ENCODE peak calls at places on chromosomes 7 and 10, in five cellular contexts. T is transverse colon; Q is IMR-90; U is CD8-positive, alpha-beta T cell; R is A549. D is an unnamed sample.
A peak's percentile ranks its signal among the peaks of the same experiment; 100 is the strongest.

GRCh38 chr10:101938316-101939272 is 95.0 kb upstream of the KCNIP2 start:
- DNase-seq in Q (peak; percentile 93), T (no peak), R (peak; percentile 31), U (no peak), D (no peak)

GRCh38 chr7:31432166-31432565 is 81.7 kb upstream of the ITPRID1 start:
- DNase-seq in U (no peak), R (no peak), Q (no peak), T (no peak), D (no peak)

GRCh38 chr7:134941947-134942346 is 44.4 kb upstream of the AGBL3 start:
- DNase-seq in U (no peak), Q (no peak), R (no peak), T (no peak), D (no peak)

GRCh38 chr7:26686448-26686981 is 177.9 kb downstream of the SKAP2 start:
- DNase-seq in R (peak; percentile 54), Q (peak; percentile 92), T (no peak), U (no peak), D (no peak)

GRCh38 chr10:63115732-63116383 is 17.3 kb upstream of the NRBF2 start:
- DNase-seq in U (no peak), Q (peak; percentile 75), R (peak; percentile 39), T (peak; percentile 46), D (peak; percentile 69)

GRCh38 chr10:51980752-51981151 is 281.4 kb upstream of the CSTF2T start:
- DNase-seq in R (no peak), Q (no peak), T (no peak), U (no peak), D (no peak)

GRCh38 chr7:141231018-141231792 is 157.3 kb downstream of the TMEM178B start:
- DNase-seq in R (peak; percentile 50), U (no peak), Q (peak; percentile 19), T (no peak), D (no peak)

GRCh38 chr7:15602236-15602635 is 40.4 kb upstream of the AGMO start:
- DNase-seq in U (no peak), R (no peak), T (no peak), Q (no peak), D (no peak)

GRCh38 chr7:84492565-84493034 is 298.0 kb upstream of the SEMA3A start:
- DNase-seq in U (no peak), T (no peak), Q (no peak), R (no peak), D (no peak)

GRCh38 chr7:153590136-153590535 is 462.1 kb upstream of the DPP6 start:
- DNase-seq in U (no peak), Q (no peak), T (no peak), R (no peak), D (no peak)

GRCh38 chr7:17370901-17371550 is 72.6 kb downstream of the AHR start:
- DNase-seq in R (peak; percentile 10), U (no peak), T (no peak), Q (peak; percentile 18), D (no peak)

GRCh38 chr7:3065724-3066143 is 22.1 kb upstream of the CARD11 start:
- DNase-seq in T (peak; percentile 50), Q (peak; percentile 4), U (peak; percentile 73), R (peak; percentile 45), D (no peak)

GRCh38 chr7:93717217-93717900 is 142.8 kb upstream of the CALCR start:
- DNase-seq in Q (no peak), R (no peak), U (no peak), T (no peak), D (no peak)

GRCh38 chr10:34721201-34721840 is 93.8 kb downstream of the PARD3 start:
- DNase-seq in Q (peak; percentile 68), U (no peak), T (no peak), R (no peak), D (no peak)

GRCh38 chr7:69433086-69433485 is 165.2 kb upstream of the AUTS2 start:
- DNase-seq in R (no peak), T (no peak), Q (no peak), U (no peak), D (no peak)

GRCh38 chr7:150404172-150404784 is 25.1 kb downstream of the ZNF775 start:
- DNase-seq in U (no peak), T (peak; percentile 15), Q (no peak), R (no peak), D (no peak)

GRCh38 chr10:43287056-43288007 is 20.5 kb upstream of the RASGEF1A start:
- DNase-seq in T (peak; percentile 65), R (peak; percentile 68), Q (no peak), U (peak; percentile 69), D (no peak)

GRCh38 chr10:67843284-67843683 is 5.3 kb upstream of the DNAJC12 start:
- DNase-seq in T (no peak), R (no peak), Q (no peak), U (no peak), D (no peak)

GRCh38 chr7:75536940-75537538 is 44.9 kb downstream of the SPDYE5 start:
- DNase-seq in T (no peak), R (no peak), U (no peak), Q (no peak), D (no peak)

GRCh38 chr7:73746378-73746777 is 7.8 kb upstream of the ABHD11 start:
- DNase-seq in U (no peak), T (no peak), Q (no peak), R (no peak), D (no peak)

GRCh38 chr10:106711313-106711906 is 453.1 kb downstream of the SORCS1 start:
- DNase-seq in U (no peak), R (peak; percentile 48), Q (no peak), T (peak; percentile 51), D (no peak)

GRCh38 chr7:4269086-4269485 is 413.0 kb upstream of the FOXK1 start:
- DNase-seq in Q (no peak), R (no peak), U (no peak), T (no peak), D (no peak)

GRCh38 chr10:4120454-4120853 is 335.4 kb upstream of the KLF6 start:
- DNase-seq in Q (no peak), T (peak; percentile 20), U (no peak), R (no peak), D (no peak)

GRCh38 chr7:99124236-99124635 is 19.7 kb downstream of the SMURF1 start:
- DNase-seq in U (no peak), Q (no peak), T (no peak), R (no peak), D (no peak)

GRCh38 chr7:127653396-127653795 is 1.4 kb downstream of the SND1 start:
- DNase-seq in U (no peak), R (no peak), T (no peak), Q (no peak), D (no peak)

GRCh38 chr7:127652333-127653248 is 597 bp downstream of the SND1 start:
- DNase-seq in Q (peak; percentile 62), R (peak; percentile 24), T (no peak), U (no peak), D (no peak)

GRCh38 chr7:127650842-127651555 is 995 bp upstream of the SND1 start:
- DNase-seq in Q (peak; percentile 39), T (peak; percentile 9), U (no peak), R (no peak), D (no peak)

GRCh38 chr7:127648986-127649385 is 3.0 kb upstream of the SND1 start:
- DNase-seq in Q (no peak), U (no peak), T (no peak), R (no peak), D (no peak)

GRCh38 chr7:127651556-127652332 is at the start of gene SND1:
- DNase-seq in Q (peak; percentile 99), T (peak; percentile 99), R (peak; percentile 99), U (peak; percentile 100), D (peak; percentile 98)
- TF ChIP-seq CTCF in Q (no peak), T (no peak), R (no peak), U (no peak), D (no peak)

DNA sequence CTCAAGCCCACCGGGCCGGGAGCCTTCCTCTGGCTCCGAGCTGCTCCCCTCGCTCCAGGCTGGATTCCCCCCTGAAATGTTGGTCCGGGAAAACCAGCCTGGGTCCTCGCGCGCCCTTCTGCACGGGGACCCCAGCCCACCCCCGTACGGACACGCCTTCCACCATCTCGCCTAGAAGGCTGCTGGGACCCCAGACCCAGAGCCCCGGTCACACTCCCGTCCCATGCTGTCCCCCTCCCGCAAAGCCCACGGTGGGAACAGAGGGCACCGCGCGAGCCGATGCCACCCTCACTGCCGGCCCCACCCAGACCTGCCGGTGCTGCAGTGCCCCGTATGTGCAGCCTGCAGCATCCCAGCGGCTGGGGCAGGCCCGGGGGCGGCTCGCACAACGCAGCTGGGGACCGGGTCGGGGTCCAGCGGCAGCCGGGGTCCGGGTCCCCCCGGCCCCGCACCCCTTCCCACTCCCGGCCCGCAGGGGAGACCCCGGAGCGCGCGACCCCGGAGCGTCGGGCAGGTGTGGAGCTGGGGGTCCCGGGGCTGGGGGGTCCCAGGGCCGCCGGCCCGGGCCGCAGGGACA is 871 bp downstream of the SPOCK2 start:
- DNase-seq in T (peak; percentile 39), Q (no peak), U (peak; percentile 65), R (no peak), D (no peak)
- H3K4me3 ChIP-seq in T (peak overlapping the region; percentile 46), Q (no peak overlapping the region), U (peak overlapping the region; percentile 98), R (no peak overlapping the region), D (peak overlapping the region; percentile 63)

GRCh38 chr7:46852795-46853194 is 729.1 kb downstream of the TNS3 start:
- DNase-seq in T (no peak), R (no peak), U (no peak), Q (no peak), D (no peak)

GRCh38 chr7:46853451-46853850 is 728.5 kb downstream of the TNS3 start:
- DNase-seq in R (no peak), Q (peak; percentile 31), U (no peak), T (no peak), D (no peak)

GRCh38 chr7:46848944-46849343 is 733.0 kb downstream of the TNS3 start:
- DNase-seq in Q (peak; percentile 71), U (no peak), R (no peak), T (no peak), D (no peak)

GRCh38 chr7:46847126-46847525 is 734.8 kb downstream of the TNS3 start:
- DNase-seq in R (no peak), U (no peak), T (no peak), Q (peak; percentile 26), D (no peak)

GRCh38 chr7:46850563-46851325 is 731.2 kb downstream of the TNS3 start:
- DNase-seq in U (no peak), Q (peak; percentile 79), R (no peak), T (no peak), D (no peak)
- H3K27ac ChIP-seq in U (no peak overlapping the region), Q (no peak overlapping the region), R (no peak overlapping the region), T (no peak overlapping the region), D (no peak overlapping the region)

GRCh38 chr7:82163586-82163985 is 280.0 kb downstream of the CACNA2D1 start:
- DNase-seq in T (no peak), U (no peak), R (no peak), Q (no peak), D (no peak)

GRCh38 chr7:82167568-82168314 is 275.8 kb downstream of the CACNA2D1 start:
- DNase-seq in R (peak; percentile 65), T (no peak), U (no peak), Q (no peak), D (no peak)

GRCh38 chr7:82164410-82164809 is 279.2 kb downstream of the CACNA2D1 start:
- DNase-seq in R (no peak), T (no peak), U (no peak), Q (no peak), D (no peak)

GRCh38 chr7:82166666-82167065 is 276.9 kb downstream of the CACNA2D1 start:
- DNase-seq in Q (no peak), T (no peak), R (no peak), U (no peak), D (no peak)

DNA sequence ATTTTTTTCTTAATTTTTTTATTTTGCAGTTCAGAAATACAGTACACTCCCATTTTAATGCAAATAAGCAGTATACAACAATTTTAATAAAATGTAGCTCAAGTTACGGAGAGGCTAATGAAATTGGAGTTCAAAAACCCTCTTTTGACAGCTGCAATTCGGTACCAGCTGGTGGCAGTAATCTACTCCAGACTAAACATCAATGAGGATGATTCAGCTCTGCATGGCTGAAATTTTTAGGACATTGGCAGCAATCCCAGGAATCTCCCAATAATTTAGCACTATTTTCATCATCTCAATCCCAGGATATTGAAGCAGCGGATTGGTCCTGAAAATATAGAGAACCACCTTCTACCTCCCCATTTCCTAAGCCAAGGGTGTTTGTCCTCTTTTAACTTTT is 278.8 kb downstream of the CACNA2D1 start:
- DNase-seq in U (no peak), Q (peak; percentile 79), R (peak; percentile 46), T (no peak), D (no peak)
- TF ChIP-seq CTCF in U (no peak), Q (peak; percentile 54), R (peak; percentile 48), T (peak; percentile 5), D (no peak)